ENCODE peak calls at places on chromosomes 12 and 14, in ten cellular contexts. T is psoas muscle; J is renal cortical epithelial cell; S is stimulated activated CD8-positive, alpha-beta memory T cell treated with anti-CD3 and anti-CD28 coated beads, Interleukin-7, amount 100 ng/mL, for 4 hours; B is type B pancreatic cell; E is Ammon's horn; M is NCI-H1048; H is GM19239; R is nephron progenitor cell; V is endothelial cell. C is an unnamed sample.

GRCh38 chr12:88305491-88305890 is 163.4 kb downstream of the TMTC3 start:
- DNase-seq in T (no peak), J (no peak), S (no peak), B (no peak), E (no peak), M (no peak), H (no peak), R (no peak), V (no peak), C (no peak)

GRCh38 chr14:38851109-38851508 is 251.9 kb downstream of the SEC23A start:
- DNase-seq in T (no peak), J (no peak), S (no peak), B (no peak), E (no peak), M (no peak), H (no peak), R (no peak), V (no peak), C (no peak)

GRCh38 chr12:100169345-100169744 is 26.7 kb upstream of the BLTP3B start:
- DNase-seq in T (no peak), J (no peak), S (no peak), B (no peak), E (no peak), M (no peak), H (no peak), R (no peak), V (no peak), C (no peak)

GRCh38 chr14:69037790-69038448 is 58.8 kb upstream of the ACTN1 start:
- DNase-seq in T (no peak), J (no peak), S (no peak), B (no peak), E (no peak), M (no peak), H (no peak), R (no peak), V (no peak), C (no peak)

GRCh38 chr12:117854339-117855012 is 114.3 kb downstream of the KSR2 start:
- DNase-seq in T (no peak), J (peak; percentile 59), S (peak; percentile 3), B (no peak), E (peak; percentile 64), M (no peak), H (peak; percentile 29), R (peak; percentile 82), V (peak; percentile 78), C (no peak)

GRCh38 chr12:45415393-45415817 is 199.5 kb downstream of the ANO6 start:
- DNase-seq in T (peak; percentile 74), J (peak; percentile 99), S (no peak), B (no peak), E (no peak), M (no peak), H (no peak), R (no peak), V (no peak), C (peak; percentile 97)

GRCh38 chr12:23185346-23185745 is 560.4 kb downstream of the ETNK1 start:
- DNase-seq in T (no peak), J (no peak), S (no peak), B (no peak), E (no peak), M (no peak), H (no peak), R (no peak), V (no peak), C (no peak)

GRCh38 chr12:81229718-81230117 is 151.8 kb downstream of the ACSS3 start:
- DNase-seq in T (no peak), J (no peak), S (no peak), B (no peak), E (no peak), M (no peak), H (no peak), R (no peak), V (no peak), C (no peak)

GRCh38 chr12:88400302-88400701 is 180.0 kb downstream of the KITLG start:
- DNase-seq in T (no peak), J (no peak), S (no peak), B (no peak), E (no peak), M (no peak), H (no peak), R (no peak), V (no peak), C (no peak)

GRCh38 chr14:67650161-67650560 is 24.3 kb downstream of the VTI1B start:
- DNase-seq in T (no peak), J (no peak), S (no peak), B (no peak), E (peak; percentile 54), M (no peak), H (no peak), R (no peak), V (no peak), C (no peak)

GRCh38 chr14:62654641-62655040 is 390.6 kb downstream of the KCNH5 start:
- DNase-seq in T (no peak), J (no peak), S (no peak), B (no peak), E (peak; percentile 7), M (no peak), H (no peak), R (no peak), V (no peak), C (no peak)

GRCh38 chr12:54195736-54196347 is 7.1 kb upstream of the SMUG1 start:
- DNase-seq in T (no peak), J (no peak), S (no peak), B (no peak), E (no peak), M (peak; percentile 61), H (no peak), R (peak; percentile 65), V (no peak), C (no peak)

GRCh38 chr12:124073636-124074035 is 100.6 kb downstream of the ZNF664 start:
- DNase-seq in T (no peak), J (no peak), S (no peak), B (no peak), E (no peak), M (no peak), H (no peak), R (no peak), V (no peak), C (no peak)

GRCh38 chr14:58298880-58299664 is 717 bp downstream of the ARID4A start:
- DNase-seq in T (peak; percentile 31), J (no peak), S (peak; percentile 1), B (no peak), E (peak; percentile 45), M (no peak), H (no peak), R (peak; percentile 57), V (peak; percentile 36), C (no peak)

GRCh38 chr14:101188571-101188915 is 285.0 kb upstream of the RTL1 start:
- DNase-seq in T (no peak), J (no peak), S (no peak), B (no peak), E (no peak), M (no peak), H (no peak), R (no peak), V (no peak), C (no peak)

GRCh38 chr12:28172434-28173030 is 17.7 kb upstream of the CCDC91 start:
- DNase-seq in T (no peak), J (peak; percentile 70), S (no peak), B (no peak), E (peak; percentile 29), M (no peak), H (no peak), R (peak; percentile 15), V (peak; percentile 6), C (no peak)

GRCh38 chr12:119354187-119354586 is 19.7 kb downstream of the CCDC60 start:
- DNase-seq in T (no peak), J (no peak), S (no peak), B (no peak), E (no peak), M (no peak), H (no peak), R (no peak), V (no peak), C (no peak)

GRCh38 chr14:91418387-91419043 is 895 bp upstream of the CCDC88C start:
- DNase-seq in T (peak; percentile 66), J (no peak), S (peak; percentile 74), B (peak; percentile 82), E (peak; percentile 58), M (peak; percentile 6), H (no peak), R (peak; percentile 87), V (peak; percentile 80), C (no peak)

GRCh38 chr12:89228466-89228865 is 123.8 kb downstream of the DUSP6 start:
- DNase-seq in T (no peak), J (no peak), S (no peak), B (no peak), E (no peak), M (no peak), H (no peak), R (no peak), V (no peak), C (no peak)

GRCh38 chr12:112820796-112821195 is 29.2 kb downstream of the RPH3A start:
- DNase-seq in T (no peak), J (no peak), S (no peak), B (peak; percentile 34), E (no peak), M (no peak), H (no peak), R (no peak), V (no peak), C (no peak)

GRCh38 chr12:27844427-27845090 is 64.5 kb upstream of the MANSC4 start:
- DNase-seq in T (no peak), J (no peak), S (no peak), B (no peak), E (no peak), M (no peak), H (no peak), R (no peak), V (no peak), C (no peak)

GRCh38 chr14:82604819-82605218 is 1071.2 kb upstream of the SEL1L start:
- DNase-seq in T (no peak), J (no peak), S (no peak), B (no peak), E (no peak), M (no peak), H (no peak), R (no peak), V (no peak), C (no peak)

GRCh38 chr12:78671295-78671694 is 193.3 kb upstream of the SYT1 start:
- DNase-seq in T (no peak), J (peak; percentile 73), S (no peak), B (no peak), E (no peak), M (no peak), H (no peak), R (no peak), V (no peak), C (no peak)

GRCh38 chr14:101131451-101131916 is 228.0 kb upstream of the RTL1 start:
- DNase-seq in T (no peak), J (no peak), S (no peak), B (no peak), E (no peak), M (no peak), H (no peak), R (no peak), V (no peak), C (no peak)

GRCh38 chr14:22887260-22887989 is 4.4 kb downstream of the REM2 start:
- DNase-seq in T (no peak), J (peak; percentile 96), S (no peak), B (no peak), E (no peak), M (peak; percentile 28), H (peak; percentile 46), R (peak; percentile 54), V (peak; percentile 56), C (no peak)

GRCh38 chr12:101671157-101671791 is 26.2 kb upstream of the CHPT1 start:
- DNase-seq in T (no peak), J (peak; percentile 61), S (no peak), B (no peak), E (peak; percentile 62), M (no peak), H (peak; percentile 28), R (no peak), V (no peak), C (no peak)

GRCh38 chr12:69744109-69744508 is 5.4 kb downstream of the RAB3IP start:
- DNase-seq in T (no peak), J (no peak), S (no peak), B (no peak), E (no peak), M (no peak), H (no peak), R (no peak), V (no peak), C (no peak)

GRCh38 chr12:116443706-116444589 is 115.2 kb upstream of the MAP1LC3B2 start:
- DNase-seq in T (no peak), J (no peak), S (no peak), B (no peak), E (no peak), M (no peak), H (no peak), R (no peak), V (no peak), C (no peak)